ENCODE peak calls at places on chromosomes 6 and 20, in four cellular contexts. R, M, Z and I are unnamed samples.
A peak's percentile ranks its signal among the peaks of the same experiment; 100 is the strongest.

GRCh38 chr6:168380956-168381605 is 59.9 kb upstream of the SMOC2 start:
- DNase-seq in R (no peak), M (no peak), Z (no peak), I (no peak)

GRCh38 chr6:105567140-105567539 is 164.3 kb upstream of the PREP start:
- DNase-seq in M (no peak), R (no peak), Z (no peak), I (no peak)

GRCh38 chr6:142542704-142543233 is 241.0 kb downstream of the ADGRG6 start:
- DNase-seq in M (no peak), R (no peak), Z (no peak), I (no peak)

GRCh38 chr6:68343901-68344300 is 291.2 kb upstream of the ADGRB3 start:
- DNase-seq in R (no peak), Z (peak; percentile 45), M (no peak), I (no peak)

GRCh38 chr20:64225828-64226598 is 29.5 kb upstream of the PCMTD2 start:
- DNase-seq in M (no peak), Z (no peak), R (no peak), I (no peak)

GRCh38 chr6:26578741-26579140 is 18.0 kb upstream of the ABT1 start:
- DNase-seq in M (no peak), Z (no peak), R (no peak), I (no peak)

GRCh38 chr6:53109612-53110011 is 39.0 kb downstream of the GCM1 start:
- DNase-seq in R (no peak), M (no peak), Z (no peak), I (no peak)

GRCh38 chr6:131779304-131779703 is 28.5 kb upstream of the ENPP1 start:
- DNase-seq in Z (no peak), M (no peak), R (no peak), I (no peak)

GRCh38 chr20:10077081-10077471 is 42.3 kb downstream of the ANKEF1 start:
- DNase-seq in R (no peak), M (no peak), Z (no peak), I (no peak)

GRCh38 chr20:5865604-5866003 is 84.7 kb downstream of the TRMT6 start:
- DNase-seq in R (no peak), M (no peak), Z (no peak), I (no peak)

GRCh38 chr6:127464161-127464880 is 5.1 kb upstream of the KIAA0408 start:
- DNase-seq in R (no peak), Z (peak; percentile 29), M (no peak), I (no peak)

GRCh38 chr6:158970640-158971291 is 29.2 kb downstream of the RSPH3 start:
- DNase-seq in Z (no peak), M (no peak), R (no peak), I (no peak)

GRCh38 chr6:43269273-43270007 is 26.2 kb downstream of the TTBK1 start:
- DNase-seq in Z (peak; percentile 10), R (peak; percentile 20), M (no peak), I (no peak)

GRCh38 chr20:36795691-36796090 is 22.1 kb upstream of the DSN1 start:
- DNase-seq in M (no peak), R (no peak), Z (no peak), I (no peak)

GRCh38 chr6:168713839-168714238 is 272.9 kb downstream of the SMOC2 start:
- DNase-seq in M (no peak), R (no peak), Z (no peak), I (no peak)

GRCh38 chr6:169868458-169868857 is 117.0 kb downstream of the ERMARD start:
- DNase-seq in Z (no peak), M (no peak), R (no peak), I (no peak)

GRCh38 chr20:5786930-5787826 is 37.0 kb downstream of the SHLD1 start:
- DNase-seq in M (no peak), Z (peak; percentile 31), R (no peak), I (no peak)

GRCh38 chr6:51301969-51302368 is 483.3 kb downstream of the TFAP2B start:
- DNase-seq in M (peak; percentile 32), R (no peak), Z (no peak), I (no peak)

GRCh38 chr6:129671442-129672344 is 38.3 kb downstream of the ARHGAP18 start:
- DNase-seq in Z (no peak), R (no peak), M (no peak), I (no peak)

GRCh38 chr6:124339610-124340339 is 536.1 kb downstream of the NKAIN2 start:
- DNase-seq in R (no peak), Z (no peak), M (no peak), I (no peak)

GRCh38 chr6:134041093-134041492 is 11.3 kb downstream of the SLC2A12 start:
- DNase-seq in R (no peak), M (no peak), Z (peak; percentile 61), I (no peak)

GRCh38 chr6:25599516-25600060 is 52.4 kb upstream of the SCGN start:
- DNase-seq in Z (no peak), R (no peak), M (no peak), I (no peak)

GRCh38 chr6:5995705-5996686 is 10.7 kb downstream of the NRN1 start:
- DNase-seq in Z (no peak), M (peak; percentile 60), R (no peak), I (no peak)

GRCh38 chr20:460707-461106 is 1.6 kb downstream of the TBC1D20 start:
- DNase-seq in M (no peak), R (no peak), Z (peak; percentile 28), I (no peak)

GRCh38 chr6:10210052-10210451 is 204.8 kb downstream of the TFAP2A start:
- DNase-seq in Z (no peak), M (no peak), R (no peak), I (no peak)

GRCh38 chr6:142265476-142265875 is 36.3 kb upstream of the ADGRG6 start:
- DNase-seq in R (no peak), M (no peak), Z (no peak), I (no peak)

GRCh38 chr20:16760431-16761304 is 12.5 kb downstream of the OTOR start:
- DNase-seq in M (no peak), Z (peak; percentile 0), R (no peak), I (no peak)

GRCh38 chr6:11054722-11055121 is 10.6 kb upstream of the ELOVL2 start:
- DNase-seq in Z (peak; percentile 49), R (no peak), M (no peak), I (no peak)

GRCh38 chr20:40705413-40705812 is 16.4 kb upstream of the MAFB start:
- DNase-seq in M (no peak), Z (no peak), R (no peak), I (no peak)

GRCh38 chr20:19096847-19097246 is 115.6 kb upstream of the SLC24A3 start:
- DNase-seq in M (no peak), Z (no peak), R (no peak), I (no peak)

GRCh38 chr20:5766085-5766764 is 16.0 kb downstream of the SHLD1 start:
- DNase-seq in Z (no peak), M (peak; percentile 63), R (no peak), I (no peak)

GRCh38 chr20:9036593-9036992 is 32.3 kb upstream of the PLCB4 start:
- DNase-seq in R (no peak), M (no peak), Z (no peak), I (no peak)

GRCh38 chr6:95364016-95364604 is 213.2 kb upstream of the MANEA start:
- DNase-seq in M (no peak), Z (peak; percentile 7), R (no peak), I (no peak)

GRCh38 chr20:62475819-62476073 is at the start of gene GATA5:
- DNase-seq in Z (no peak), R (no peak), M (no peak), I (no peak)

GRCh38 chr6:108115598-108116058 is 41.1 kb upstream of the OSTM1 start:
- DNase-seq in M (no peak), Z (peak; percentile 39), R (no peak), I (no peak)

GRCh38 chr6:39800388-39801032 is 8.3 kb downstream of the DAAM2 start:
- DNase-seq in Z (no peak), M (no peak), R (no peak), I (no peak)

GRCh38 chr6:154302111-154302752 is 54.4 kb downstream of the IPCEF1 start:
- DNase-seq in Z (peak; percentile 89), R (no peak), M (no peak), I (no peak)

GRCh38 chr20:15627089-15627488 is 946.2 kb downstream of the KIF16B start:
- DNase-seq in R (no peak), M (no peak), Z (no peak), I (no peak)

GRCh38 chr6:34027445-34027936 is 118.4 kb downstream of the GRM4 start:
- DNase-seq in Z (peak; percentile 39), M (no peak), R (peak; percentile 43), I (no peak)

DNA sequence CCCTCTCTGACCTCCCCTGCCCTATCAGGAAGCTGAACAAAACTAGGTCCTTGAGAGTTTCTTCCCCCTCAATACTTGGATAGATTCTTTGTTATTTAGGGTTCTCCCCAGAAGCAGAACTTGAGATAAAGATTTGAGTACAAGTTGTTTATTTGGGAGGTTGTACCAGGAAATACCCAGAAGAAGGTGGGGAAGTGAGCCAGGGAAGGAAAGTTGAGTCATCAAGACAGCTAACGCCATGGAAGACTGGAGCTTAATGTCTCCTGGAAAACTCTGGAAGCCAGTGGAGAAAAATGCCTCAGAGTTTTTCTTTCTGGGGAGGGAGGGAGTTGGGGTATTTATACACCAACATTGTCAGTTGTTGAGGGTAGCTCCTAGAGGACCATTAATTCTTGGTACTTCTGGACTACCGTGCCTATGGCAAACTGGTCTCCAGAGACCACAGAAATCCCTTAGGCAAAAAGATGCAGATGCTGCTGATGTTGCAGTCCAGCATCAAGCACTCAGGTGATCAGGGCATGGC is 102.6 kb upstream of the ZFP64 start:
- DNase-seq in M (no peak), R (no peak), Z (peak; percentile 53), I (no peak)
- H3K27ac ChIP-seq in M (no peak overlapping the region), R (no peak overlapping the region), Z (no peak overlapping the region), I (no peak overlapping the region)

DNA sequence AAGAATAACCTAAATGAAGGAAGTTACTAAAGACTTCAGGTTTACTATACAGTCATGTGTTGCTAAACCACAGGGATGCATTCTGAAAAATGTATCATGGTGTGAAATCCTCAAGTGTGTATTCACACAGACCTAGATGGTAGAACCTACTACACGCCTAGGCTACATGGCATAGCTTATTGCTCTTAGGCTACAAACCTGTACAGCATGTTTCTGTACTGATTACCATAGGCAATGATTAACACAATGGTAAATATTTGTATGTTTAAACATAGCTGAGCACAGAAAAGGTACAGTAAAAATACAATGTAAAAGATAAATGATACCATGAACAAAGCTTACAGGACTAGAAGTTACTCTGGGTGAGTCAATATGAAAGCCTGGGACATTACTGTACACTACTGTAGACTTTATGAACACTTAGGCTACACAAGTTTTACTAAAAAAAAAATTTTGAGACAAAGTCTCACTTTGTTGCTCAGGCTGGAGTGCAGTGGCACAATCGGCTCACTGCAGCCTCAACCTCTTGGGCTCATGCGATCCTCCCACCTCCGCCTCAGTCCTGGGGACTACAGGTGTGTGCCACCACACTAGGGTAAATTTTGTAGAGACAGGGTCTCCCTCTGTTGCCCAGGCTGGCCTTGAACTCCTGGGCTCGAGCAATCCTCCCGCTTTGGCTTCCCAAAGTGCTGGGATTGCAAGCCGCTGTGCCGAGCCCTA is 36.0 kb downstream of the ADNP start:
- DNase-seq in M (no peak), R (no peak), Z (peak; percentile 26), I (no peak)
- H3K27ac ChIP-seq in M (no peak overlapping the region), R (no peak overlapping the region), Z (no peak overlapping the region), I (no peak overlapping the region)

DNA sequence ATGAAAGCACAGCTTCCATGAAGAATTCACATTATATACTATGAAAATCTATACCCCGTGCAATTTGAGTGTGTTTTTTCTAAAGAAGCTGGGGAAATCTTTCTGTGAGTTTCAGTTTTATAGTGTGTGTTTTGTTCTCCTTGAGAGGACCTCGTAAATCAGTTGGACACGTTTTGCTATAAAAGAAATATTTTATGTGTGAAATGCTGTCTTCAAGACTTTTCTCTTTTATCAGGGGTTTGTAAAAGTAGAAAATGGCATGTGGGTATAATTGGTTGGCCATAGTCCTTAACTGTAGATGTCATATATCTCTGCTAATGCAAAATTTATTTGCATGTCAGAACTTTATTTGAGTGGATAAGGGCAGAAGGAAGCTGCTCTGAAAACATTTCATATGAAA is 186.2 kb downstream of the CDH4 start:
- DNase-seq in M (no peak), Z (no peak), R (no peak), I (no peak)
- H3K27ac ChIP-seq in M (no peak overlapping the region), Z (no peak overlapping the region), R (no peak overlapping the region), I (no peak overlapping the region)

GRCh38 chr6:119079288-119079809 is 885 bp upstream of the FAM184A start:
- DNase-seq in M (no peak), Z (peak; percentile 33), R (no peak), I (no peak)
- H3K27ac ChIP-seq in M (peak overlapping the region; percentile 88), Z (no peak overlapping the region), R (peak overlapping the region; percentile 69), I (peak overlapping the region; percentile 14)